ENCODE peak calls at places on chromosome 1, in ten cellular contexts. Q is GM23248, X is HCT116, D is IMR-90, R is mammary epithelial cell, J is fibroblast of lung, F is mesenchymal stem cell, T is colonic mucosa, K is H1, M is endothelial cell of umbilical vein. Y is an unnamed sample.

GRCh38 chr1:175009532-175009931 is 9.8 kb downstream of the CACYBP start:
- DNase-seq in M (peak; percentile 49), D (no peak), T (no peak), K (no peak), X (no peak), F (no peak), R (no peak), J (no peak), Q (no peak), Y (no peak)

GRCh38 chr1:2803086-2803930 is 1.8 kb upstream of the TTC34 start:
- DNase-seq in F (no peak), X (no peak), M (no peak), Q (no peak), R (no peak), T (no peak), K (no peak), D (no peak), J (no peak), Y (no peak)

GRCh38 chr1:240967070-240967724 is 355.2 kb upstream of the GREM2 start:
- DNase-seq in X (no peak), Q (peak; percentile 47), M (peak; percentile 4), T (no peak), F (no peak), K (no peak), R (no peak), J (peak; percentile 5), D (peak; percentile 0), Y (peak; percentile 51)

GRCh38 chr1:67576474-67576873 is 108.5 kb upstream of the GADD45A start:
- DNase-seq in T (no peak), F (no peak), R (no peak), D (no peak), X (no peak), K (no peak), J (no peak), Q (no peak), M (no peak), Y (no peak)

GRCh38 chr1:21251773-21252471 is 38.3 kb downstream of the ECE1 start:
- DNase-seq in D (peak; percentile 96), T (peak; percentile 77), M (peak; percentile 94), X (peak; percentile 62), K (no peak), R (peak; percentile 96), J (peak; percentile 82), F (peak; percentile 98), Q (peak; percentile 99), Y (peak; percentile 90)

GRCh38 chr1:71509051-71509595 is 428.3 kb upstream of the ZRANB2 start:
- DNase-seq in F (no peak), D (peak; percentile 11), Q (no peak), M (no peak), X (no peak), T (no peak), R (no peak), K (no peak), J (no peak), Y (no peak)

GRCh38 chr1:22621761-22622160 is 14.7 kb upstream of the C1QA start:
- DNase-seq in F (no peak), D (no peak), J (no peak), Q (no peak), X (no peak), K (no peak), T (no peak), M (no peak), R (no peak), Y (no peak)

GRCh38 chr1:169833179-169833901 is 38.6 kb upstream of the METTL18 start:
- DNase-seq in J (no peak), D (peak; percentile 1), M (no peak), T (no peak), R (no peak), Q (peak; percentile 8), F (no peak), K (no peak), X (no peak), Y (no peak)

GRCh38 chr1:53367503-53368313 is 39.8 kb upstream of the LRP8 start:
- DNase-seq in Q (no peak), R (no peak), J (no peak), X (no peak), T (no peak), D (no peak), K (no peak), F (no peak), M (no peak), Y (no peak)

GRCh38 chr1:6185635-6186382 is 5.7 kb upstream of the CHD5 start:
- DNase-seq in T (no peak), R (no peak), D (peak; percentile 41), J (peak; percentile 52), M (peak; percentile 26), X (no peak), K (no peak), Q (peak; percentile 62), F (peak; percentile 50), Y (peak; percentile 76)

GRCh38 chr1:47651311-47652089 is 213.7 kb downstream of the FOXD2 start:
- DNase-seq in M (no peak), Q (no peak), T (peak; percentile 71), J (no peak), D (no peak), F (no peak), X (no peak), K (no peak), R (no peak), Y (no peak)

GRCh38 chr1:33005117-33005811 is 31.4 kb downstream of the AK2 start:
- DNase-seq in M (no peak), J (no peak), F (peak; percentile 28), K (no peak), D (no peak), R (peak; percentile 55), X (no peak), T (no peak), Q (no peak), Y (no peak)

GRCh38 chr1:8435569-8436071 is 117.7 kb downstream of the SLC45A1 start:
- DNase-seq in R (no peak), F (no peak), D (no peak), K (no peak), X (no peak), T (no peak), J (no peak), M (no peak), Q (no peak), Y (no peak)

GRCh38 chr1:46174448-46175231 is at the start of gene TSPAN1:
- DNase-seq in J (peak; percentile 48), K (no peak), R (peak; percentile 61), Q (peak; percentile 86), D (peak; percentile 45), F (peak; percentile 72), T (peak; percentile 25), M (no peak), X (no peak), Y (peak; percentile 37)

GRCh38 chr1:67355745-67356424 is 48.2 kb downstream of the IL12RB2 start:
- DNase-seq in R (peak; percentile 94), F (peak; percentile 19), D (peak; percentile 71), J (peak; percentile 41), X (no peak), K (no peak), Q (peak; percentile 79), T (no peak), M (no peak), Y (peak; percentile 59)

GRCh38 chr1:44040418-44040817 is 9.2 kb upstream of the SLC6A9 start:
- DNase-seq in J (no peak), X (no peak), M (no peak), F (no peak), K (no peak), D (no peak), R (no peak), Q (no peak), T (no peak), Y (no peak)
- H3K36me3 ChIP-seq in J (no peaks in the 10 kb centered on the region), X (no peaks in the 10 kb centered on the region), M (no peaks in the 10 kb centered on the region), F (no peaks in the 10 kb centered on the region), K (no peaks in the 10 kb centered on the region), D (no peaks in the 10 kb centered on the region), R (no peaks in the 10 kb centered on the region), Q (no peaks in the 10 kb centered on the region), T (no peaks in the 10 kb centered on the region), Y (no peaks in the 10 kb centered on the region)

GRCh38 chr1:109383850-109384249 is 13.9 kb downstream of the SORT1 start:
- DNase-seq in K (no peak), D (no peak), R (no peak), J (no peak), T (no peak), M (no peak), F (no peak), X (no peak), Q (peak; percentile 62), Y (no peak)
- H3K9ac ChIP-seq in K (no peak overlapping the region), D (no peak overlapping the region), R (no peak overlapping the region), J (no peak overlapping the region), T (no peak overlapping the region), M (no peak overlapping the region), F (peak overlapping the region; percentile 4), X (no peak overlapping the region), Q (no peak overlapping the region), Y (peak overlapping the region; percentile 58)

GRCh38 chr1:204466416-204467405 is 27.9 kb downstream of the PIK3C2B start:
- DNase-seq in R (no peak), M (peak; percentile 34), K (no peak), D (no peak), Q (no peak), T (no peak), X (no peak), F (no peak), J (no peak), Y (no peak)

GRCh38 chr1:204465469-204466415 is 28.9 kb downstream of the PIK3C2B start:
- DNase-seq in J (no peak), X (no peak), Q (no peak), F (no peak), M (peak; percentile 44), R (no peak), K (no peak), T (no peak), D (no peak), Y (no peak)

GRCh38 chr1:204469304-204469703 is 25.3 kb downstream of the PIK3C2B start:
- DNase-seq in T (no peak), M (no peak), K (no peak), Q (no peak), R (no peak), F (no peak), J (no peak), X (no peak), D (no peak), Y (no peak)

GRCh38 chr1:204468766-204469302 is 25.8 kb downstream of the PIK3C2B start:
- DNase-seq in F (no peak), T (no peak), R (no peak), M (no peak), Q (no peak), J (no peak), K (no peak), X (no peak), D (no peak), Y (no peak)

GRCh38 chr1:204468206-204468605 is 26.4 kb downstream of the PIK3C2B start:
- DNase-seq in T (no peak), J (no peak), D (no peak), M (no peak), R (no peak), Q (no peak), F (no peak), X (no peak), K (no peak), Y (no peak)
- H3K4me1 ChIP-seq in T (no peaks in the 10 kb centered on the region), J (no peaks in the 10 kb centered on the region), D (no peaks in the 10 kb centered on the region), M (peaks cover 43% of the 10 kb centered on the region), R (peaks cover 4% of the 10 kb centered on the region), Q (no peaks in the 10 kb centered on the region), F (no peaks in the 10 kb centered on the region), X (no peaks in the 10 kb centered on the region), K (no peaks in the 10 kb centered on the region), Y (peaks cover 32% of the 10 kb centered on the region)

DNA sequence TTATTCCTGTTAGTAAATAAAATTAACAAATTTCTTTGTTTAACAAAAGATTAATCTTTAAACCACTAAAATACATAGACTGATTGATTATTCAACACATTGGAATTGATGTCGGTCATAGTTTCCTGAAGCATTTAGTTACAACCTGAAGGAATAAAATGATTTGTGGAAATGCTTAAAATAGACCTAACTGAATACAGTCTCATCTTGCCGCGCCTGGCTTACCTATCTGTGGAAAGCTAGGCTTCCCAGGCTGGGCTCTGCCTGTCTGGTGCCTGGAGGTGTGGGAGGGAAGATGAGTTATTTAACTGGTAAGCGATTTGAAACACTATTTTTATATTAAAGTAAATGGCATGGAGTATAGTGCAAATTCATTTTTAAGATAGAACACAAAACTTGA is 10.2 kb downstream of the RHOU start:
- DNase-seq in F (no peak), J (no peak), Q (no peak), M (no peak), D (no peak), T (no peak), R (no peak), X (no peak), K (no peak), Y (no peak)
- H3K36me3 ChIP-seq in F (peaks cover 14% of the 10 kb centered on the region), J (no peaks in the 10 kb centered on the region), Q (no peaks in the 10 kb centered on the region), M (no peaks in the 10 kb centered on the region), D (peaks cover 37% of the 10 kb centered on the region), T (no peaks in the 10 kb centered on the region), R (no peaks in the 10 kb centered on the region), X (no peaks in the 10 kb centered on the region), K (peaks cover 17% of the 10 kb centered on the region), Y (peaks cover 29% of the 10 kb centered on the region)

Y was measured in adipocyte.